ENCODE peak calls at places on chromosomes 1 and 21, in five cellular contexts. I is OCI-LY7, C is GM23338, Y is HCT116, D is Karpas-422. B is an unnamed sample. For H3K9me2, the result is how much of the 10 kb centered on the place peaks cover.

GRCh38 chr21:41837756-41838297 is 41.3 kb downstream of the PRDM15 start:
- DNase-seq in I (peak), C (no peak), D (no peak), Y (no peak), B (no peak)

GRCh38 chr21:45513003-45513706 is 29.1 kb downstream of the SLC19A1 start:
- DNase-seq in I (no peak), Y (no peak), D (no peak), C (no peak), B (no peak)

GRCh38 chr1:168372857-168373520 is 92.3 kb downstream of the TBX19 start:
- DNase-seq in D (no peak), Y (no peak), C (no peak), I (no peak), B (no peak)

GRCh38 chr1:39688706-39689105 is 2.5 kb downstream of the HPCAL4 start:
- DNase-seq in D (no peak), Y (no peak), C (no peak), I (no peak), B (peak)

GRCh38 chr1:48730164-48730864 is 46.4 kb downstream of the BEND5 start:
- DNase-seq in D (no peak), C (no peak), I (no peak), Y (no peak), B (no peak)

GRCh38 chr1:182624582-182624981 is 20.4 kb upstream of the RGS16 start:
- DNase-seq in Y (no peak), C (no peak), D (no peak), I (no peak), B (no peak)

GRCh38 chr1:62198781-62199125 is 4.1 kb downstream of the L1TD1 start:
- DNase-seq in Y (no peak), D (no peak), C (no peak), I (no peak), B (peak)

GRCh38 chr1:232833966-232834535 is 28.8 kb downstream of the MAP10 start:
- DNase-seq in C (no peak), D (no peak), I (no peak), Y (no peak), B (no peak)

GRCh38 chr21:17359781-17360180 is 153.1 kb upstream of the CXADR start:
- DNase-seq in D (no peak), Y (no peak), C (no peak), I (peak), B (no peak)

GRCh38 chr1:206556748-206557635 is 49.7 kb downstream of the RASSF5 start:
- DNase-seq in I (peak), C (peak), D (peak), Y (no peak), B (peak)

GRCh38 chr21:33026878-33027400 is 1.2 kb downstream of the OLIG2 start:
- DNase-seq in D (no peak), Y (no peak), I (no peak), C (peak), B (peak)

GRCh38 chr1:217079579-217079978 is 356.4 kb upstream of the ESRRG start:
- DNase-seq in D (no peak), I (no peak), C (no peak), Y (no peak), B (no peak)

GRCh38 chr21:32335601-32336575 is 37.2 kb downstream of the MRAP start:
- DNase-seq in Y (no peak), D (no peak), C (no peak), I (no peak), B (peak)

GRCh38 chr1:74396942-74397341 is 115.5 kb downstream of the LRRC53 start:
- DNase-seq in Y (no peak), C (no peak), I (no peak), D (no peak), B (no peak)

GRCh38 chr1:162276493-162276892 is 100.2 kb downstream of the SPATA46 start:
- DNase-seq in Y (peak), C (peak), D (peak), I (peak), B (peak)

GRCh38 chr1:94801919-94802546 is 18.1 kb upstream of the SLC44A3 start:
- DNase-seq in Y (peak), I (peak), C (peak), D (peak), B (peak)

GRCh38 chr1:47229884-47230691 is 1.9 kb downstream of the TAL1 start:
- DNase-seq in I (no peak), Y (no peak), C (peak), D (no peak), B (no peak)

GRCh38 chr1:47229031-47229831 is 2.8 kb downstream of the TAL1 start:
- DNase-seq in C (peak), I (no peak), D (no peak), Y (no peak), B (no peak)

GRCh38 chr1:47227370-47228232 is 4.4 kb downstream of the TAL1 start:
- DNase-seq in D (no peak), Y (no peak), I (no peak), C (no peak), B (no peak)

GRCh38 chr1:47230692-47231313 is 1.2 kb downstream of the TAL1 start:
- DNase-seq in Y (no peak), D (no peak), I (no peak), C (peak), B (no peak)

DNA sequence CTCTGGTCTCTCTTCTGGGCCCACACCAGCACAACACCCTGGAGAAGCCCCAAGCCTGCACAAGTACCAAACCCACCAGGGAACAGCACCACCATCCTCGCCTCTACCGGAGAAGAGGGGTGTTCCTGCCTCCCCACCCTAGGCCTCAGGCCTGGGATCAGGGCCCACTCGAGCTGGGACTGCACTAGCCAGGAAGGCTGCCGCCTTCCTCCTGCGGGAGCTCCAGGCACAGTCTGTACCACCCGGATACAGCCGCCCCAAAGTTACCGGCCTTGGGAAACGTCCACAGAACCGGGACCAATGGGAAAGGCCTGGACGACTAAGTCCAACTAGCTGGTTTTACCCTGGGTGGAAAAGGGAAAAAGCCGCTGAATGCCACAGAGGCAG is 3.4 kb downstream of the TAL1 start:
- DNase-seq in Y (no peak), I (no peak), C (no peak), D (no peak), B (no peak)
- H2AFZ ChIP-seq in Y (no peak), I (no peak), C (no peak), D (no peak), B (no peak)

DNA sequence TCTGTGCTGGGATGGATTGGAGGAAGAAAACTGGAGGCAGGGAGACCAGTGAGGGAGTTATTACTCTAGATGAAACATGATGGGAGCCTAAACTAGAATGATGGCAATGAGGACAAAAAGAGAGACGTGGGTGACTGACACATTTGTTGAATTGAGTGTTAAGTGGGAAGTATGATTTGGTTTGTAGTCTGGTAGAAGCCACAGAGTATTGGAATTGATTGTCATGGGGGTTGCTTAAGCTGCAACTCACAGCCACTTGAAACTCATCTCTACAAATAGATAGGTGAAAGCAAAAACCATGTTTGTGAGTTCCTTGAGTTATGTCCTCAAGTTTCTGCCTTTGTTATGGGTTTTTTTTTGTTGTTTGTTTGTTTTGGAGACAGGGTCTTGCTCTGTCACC is 28.4 kb downstream of the FABP3 start:
- DNase-seq in Y (no peak), C (no peak), D (no peak), I (no peak), B (no peak)
- H3K9me2 ChIP-seq in Y (under half), C (under half), D (under half), I (under half), B (under half)

GRCh38 chr1:178057863-178058576 is 35.9 kb upstream of the RASAL2 start:
- DNase-seq in C (peak), D (no peak), I (no peak), Y (no peak), B (peak)
- H2AFZ ChIP-seq in C (peak), D (no peak), I (no peak), Y (peak), B (peak)

GRCh38 chr1:207676153-207676552 is 31.2 kb downstream of the CR1L start:
- DNase-seq in I (no peak), Y (no peak), C (no peak), D (no peak), B (no peak)
- H3K9me2 ChIP-seq in I (under half), Y (under half), C (under half), D (under half), B (under half)

GRCh38 chr1:159800177-159800935 is 1.8 kb upstream of the FCRL6 start:
- DNase-seq in D (no peak), Y (no peak), C (no peak), I (no peak), B (peak)
- H2AFZ ChIP-seq in D (no peak), Y (no peak), C (no peak), I (no peak), B (no peak)

DNA sequence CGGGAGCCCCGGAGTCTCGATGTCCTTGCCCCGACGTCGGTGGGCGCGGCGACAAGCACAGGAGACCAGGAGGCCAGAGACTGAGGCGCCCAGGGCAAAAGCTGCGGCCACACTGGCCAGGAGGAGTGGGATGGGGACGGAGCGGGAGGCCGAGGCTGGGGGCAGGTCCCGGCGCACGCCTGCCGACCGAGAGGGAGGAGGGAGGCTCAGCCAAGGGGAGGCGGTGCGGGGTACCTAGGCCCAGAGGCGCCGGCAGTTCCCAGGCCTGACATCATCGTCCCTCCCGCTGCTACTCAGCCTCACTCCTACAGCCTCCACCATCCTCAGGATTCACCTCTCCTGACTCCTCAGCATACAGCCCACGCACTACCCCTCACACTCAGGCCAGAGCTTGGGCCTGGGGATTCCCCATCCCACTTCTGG is 13.1 kb downstream of the SEMA6C start:
- DNase-seq in D (no peak), C (peak), Y (no peak), I (no peak), B (no peak)
- H3K9me2 ChIP-seq in D (under half), C (under half), Y (under half), I (under half), B (under half)

GRCh38 chr1:72063364-72063763 is 219.0 kb downstream of the NEGR1 start:
- DNase-seq in I (no peak), D (no peak), Y (no peak), C (no peak), B (peak)

GRCh38 chr1:72062584-72062983 is 219.8 kb downstream of the NEGR1 start:
- DNase-seq in D (no peak), I (no peak), C (no peak), Y (no peak), B (peak)

GRCh38 chr1:72066431-72066830 is 215.9 kb downstream of the NEGR1 start:
- DNase-seq in Y (no peak), I (no peak), D (no peak), C (no peak), B (peak)

GRCh38 chr1:72060466-72060865 is 221.9 kb downstream of the NEGR1 start:
- DNase-seq in Y (no peak), D (no peak), I (no peak), C (no peak), B (no peak)

DNA sequence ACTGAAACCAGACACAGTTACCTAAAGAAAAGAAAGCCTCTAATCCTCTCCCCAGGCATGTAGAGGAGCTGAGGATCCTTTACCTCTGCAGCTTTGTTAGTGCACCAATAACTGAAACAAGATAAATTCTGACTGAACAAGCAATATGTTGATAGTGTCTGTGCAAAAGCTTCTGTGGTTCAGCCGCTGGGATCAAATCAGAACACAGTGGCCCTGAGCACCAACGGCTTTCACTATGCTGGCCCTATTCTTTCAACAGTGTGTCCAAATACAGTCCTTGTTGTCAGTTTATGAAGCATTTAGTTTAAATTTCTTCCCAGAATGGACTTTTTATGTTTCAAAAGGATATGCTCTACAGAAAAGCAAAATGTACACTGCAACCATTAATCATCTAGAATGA is 218.0 kb downstream of the NEGR1 start:
- DNase-seq in C (no peak), Y (no peak), D (no peak), I (no peak), B (no peak)
- H2AFZ ChIP-seq in C (no peak), Y (no peak), D (no peak), I (no peak), B (no peak)